ENCODE peak calls at places on chromosomes 1 and 21, in five cellular contexts. One of them, this sample, is unnamed.

GRCh38 chr1:3711780-3712451 is 40.3 kb upstream of the CCDC27 start:
- DNase-seq in NCI-H446: no peak
- DNase-seq in Right ventricle myocardium superior: no peak
- DNase-seq in RPMI8226: no peak
- DNase-seq in SJSA1: no peak
- DNase-seq in this sample: no peak

GRCh38 chr1:154607748-154608521 is at the start of gene ADAR:
- DNase-seq in NCI-H446: peak
- DNase-seq in Right ventricle myocardium superior: peak
- DNase-seq in RPMI8226: peak
- DNase-seq in SJSA1: peak
- DNase-seq in this sample: peak

GRCh38 chr1:56295949-56296929 is 283.1 kb downstream of the PLPP3 start:
- DNase-seq in NCI-H446: no peak
- DNase-seq in Right ventricle myocardium superior: no peak
- DNase-seq in RPMI8226: peak
- DNase-seq in SJSA1: no peak
- DNase-seq in this sample: no peak

GRCh38 chr1:150749720-150750311 is 15.8 kb downstream of the CTSS start:
- DNase-seq in NCI-H446: no peak
- DNase-seq in Right ventricle myocardium superior: no peak
- DNase-seq in RPMI8226: no peak
- DNase-seq in SJSA1: no peak
- DNase-seq in this sample: no peak

GRCh38 chr1:62364726-62365125 is 45.5 kb upstream of the KANK4 start:
- DNase-seq in NCI-H446: no peak
- DNase-seq in Right ventricle myocardium superior: no peak
- DNase-seq in RPMI8226: no peak
- DNase-seq in SJSA1: no peak
- DNase-seq in this sample: no peak

GRCh38 chr1:54153548-54154439 is 994 bp upstream of the CDCP2 start:
- DNase-seq in NCI-H446: peak
- DNase-seq in Right ventricle myocardium superior: peak
- DNase-seq in RPMI8226: no peak
- DNase-seq in SJSA1: no peak
- DNase-seq in this sample: no peak

GRCh38 chr21:44950016-44950326 is 10.1 kb downstream of the SLX9 start:
- DNase-seq in NCI-H446: no peak
- DNase-seq in Right ventricle myocardium superior: no peak
- DNase-seq in RPMI8226: no peak
- DNase-seq in SJSA1: no peak
- DNase-seq in this sample: no peak

GRCh38 chr1:1853593-1854257 is 37.2 kb downstream of the GNB1 start:
- DNase-seq in NCI-H446: no peak
- DNase-seq in Right ventricle myocardium superior: no peak
- DNase-seq in RPMI8226: no peak
- DNase-seq in SJSA1: no peak
- DNase-seq in this sample: no peak

GRCh38 chr1:9763914-9764313 is 59.9 kb downstream of the CLSTN1 start:
- DNase-seq in NCI-H446: no peak
- DNase-seq in Right ventricle myocardium superior: no peak
- DNase-seq in RPMI8226: no peak
- DNase-seq in SJSA1: no peak
- DNase-seq in this sample: no peak

GRCh38 chr1:198780376-198780775 is 141.5 kb downstream of the PTPRC start:
- DNase-seq in NCI-H446: no peak
- DNase-seq in Right ventricle myocardium superior: no peak
- DNase-seq in RPMI8226: no peak
- DNase-seq in SJSA1: peak
- DNase-seq in this sample: no peak

GRCh38 chr1:1603671-1604373 is 3.9 kb upstream of the FNDC10 start:
- DNase-seq in NCI-H446: no peak
- DNase-seq in Right ventricle myocardium superior: no peak
- DNase-seq in RPMI8226: no peak
- DNase-seq in SJSA1: no peak
- DNase-seq in this sample: no peak

GRCh38 chr1:155009221-155009711 is 6.7 kb downstream of the ZBTB7B start:
- DNase-seq in NCI-H446: no peak
- DNase-seq in Right ventricle myocardium superior: no peak
- DNase-seq in RPMI8226: no peak
- DNase-seq in SJSA1: no peak
- DNase-seq in this sample: no peak

GRCh38 chr1:81467433-81467832 is 333.3 kb upstream of the ADGRL2 start:
- DNase-seq in NCI-H446: no peak
- DNase-seq in Right ventricle myocardium superior: no peak
- DNase-seq in RPMI8226: no peak
- DNase-seq in SJSA1: no peak
- DNase-seq in this sample: no peak

GRCh38 chr1:220528679-220529529 is 968 bp downstream of the MARK1 start:
- DNase-seq in NCI-H446: no peak
- DNase-seq in Right ventricle myocardium superior: no peak
- DNase-seq in RPMI8226: no peak
- DNase-seq in SJSA1: peak
- DNase-seq in this sample: peak

GRCh38 chr1:16013220-16013907 is 4.5 kb downstream of the HSPB7 start:
- DNase-seq in NCI-H446: no peak
- DNase-seq in Right ventricle myocardium superior: peak
- DNase-seq in RPMI8226: peak
- DNase-seq in SJSA1: peak
- DNase-seq in this sample: peak

GRCh38 chr21:35882791-35883240 is 177.5 kb downstream of the SETD4 start:
- DNase-seq in NCI-H446: no peak
- DNase-seq in Right ventricle myocardium superior: no peak
- DNase-seq in RPMI8226: no peak
- DNase-seq in SJSA1: no peak
- DNase-seq in this sample: no peak

GRCh38 chr1:78369546-78369945 is 121.2 kb upstream of the PTGFR start:
- DNase-seq in NCI-H446: no peak
- DNase-seq in Right ventricle myocardium superior: no peak
- DNase-seq in RPMI8226: no peak
- DNase-seq in SJSA1: no peak
- DNase-seq in this sample: no peak

GRCh38 chr21:14737922-14738321 is 191.8 kb upstream of the SAMSN1 start:
- DNase-seq in NCI-H446: peak
- DNase-seq in Right ventricle myocardium superior: no peak
- DNase-seq in RPMI8226: peak
- DNase-seq in SJSA1: peak
- DNase-seq in this sample: no peak

GRCh38 chr1:202189919-202190715 is 3.5 kb upstream of the LGR6 start:
- DNase-seq in NCI-H446: no peak
- DNase-seq in Right ventricle myocardium superior: no peak
- DNase-seq in RPMI8226: peak
- DNase-seq in SJSA1: no peak
- DNase-seq in this sample: no peak

GRCh38 chr1:176515310-176515709 is 52.3 kb downstream of the PAPPA2 start:
- DNase-seq in NCI-H446: peak
- DNase-seq in Right ventricle myocardium superior: no peak
- DNase-seq in RPMI8226: peak
- DNase-seq in SJSA1: peak
- DNase-seq in this sample: no peak

GRCh38 chr1:38006008-38006828 is 904 bp upstream of the FHL3 start:
- DNase-seq in NCI-H446: no peak
- DNase-seq in Right ventricle myocardium superior: peak
- DNase-seq in RPMI8226: no peak
- DNase-seq in SJSA1: no peak
- DNase-seq in this sample: peak

GRCh38 chr21:38267991-38268858 is 11.4 kb downstream of the KCNJ15 start:
- DNase-seq in NCI-H446: no peak
- DNase-seq in Right ventricle myocardium superior: no peak
- DNase-seq in RPMI8226: no peak
- DNase-seq in SJSA1: no peak
- DNase-seq in this sample: no peak

GRCh38 chr1:153465728-153466625 is 5.5 kb upstream of the S100A7 start:
- DNase-seq in NCI-H446: peak
- DNase-seq in Right ventricle myocardium superior: peak
- DNase-seq in RPMI8226: peak
- DNase-seq in SJSA1: peak
- DNase-seq in this sample: peak

GRCh38 chr1:15236226-15237145 is 10.5 kb upstream of the FHAD1 start:
- DNase-seq in NCI-H446: peak
- DNase-seq in Right ventricle myocardium superior: no peak
- DNase-seq in RPMI8226: no peak
- DNase-seq in SJSA1: no peak
- DNase-seq in this sample: no peak

GRCh38 chr1:201503397-201504176 is 3.3 kb downstream of the CSRP1 start:
- DNase-seq in NCI-H446: no peak
- DNase-seq in Right ventricle myocardium superior: no peak
- DNase-seq in RPMI8226: no peak
- DNase-seq in SJSA1: peak
- DNase-seq in this sample: no peak

GRCh38 chr1:21317035-21317689 is 26.9 kb upstream of the ECE1 start:
- DNase-seq in NCI-H446: no peak
- DNase-seq in Right ventricle myocardium superior: peak
- DNase-seq in RPMI8226: no peak
- DNase-seq in SJSA1: no peak
- DNase-seq in this sample: peak

GRCh38 chr1:179867493-179868330 is 9.9 kb downstream of the TOR1AIP2 start:
- DNase-seq in NCI-H446: peak
- DNase-seq in Right ventricle myocardium superior: peak
- DNase-seq in RPMI8226: peak
- DNase-seq in SJSA1: peak
- DNase-seq in this sample: peak

GRCh38 chr1:7749126-7749525 is 22.0 kb upstream of the VAMP3 start:
- DNase-seq in NCI-H446: no peak
- DNase-seq in Right ventricle myocardium superior: no peak
- DNase-seq in RPMI8226: no peak
- DNase-seq in SJSA1: no peak
- DNase-seq in this sample: no peak